ENCODE peak calls at places on chromosomes 12 and 14, in five cellular contexts. I is H1, N is small intestine, H is left ventricle myocardium superior, P is hypothalamus. D is an unnamed sample.

GRCh38 chr12:106953352-106954260 is 2.1 kb upstream of the TMEM263 start:
- DNase-seq in I (no peak), N (peak), H (no peak), P (no peak), D (no peak)

GRCh38 chr12:66048843-66049537 is 81.6 kb downstream of the LLPH start:
- DNase-seq in I (no peak), N (peak), H (no peak), P (no peak), D (no peak)

GRCh38 chr12:62597253-62597652 is 130.6 kb downstream of the MON2 start:
- DNase-seq in I (no peak), N (no peak), H (no peak), P (no peak), D (no peak)

GRCh38 chr12:42921741-42922511 is 332.4 kb upstream of the PRICKLE1 start:
- DNase-seq in I (no peak), N (no peak), H (no peak), P (no peak), D (no peak)

GRCh38 chr12:107761502-107761904 is 566 bp upstream of the PRDM4 start:
- DNase-seq in I (no peak), N (no peak), H (peak), P (no peak), D (no peak)

GRCh38 chr12:116406529-116406928 is 129.0 kb upstream of the MED13L start:
- DNase-seq in I (peak), N (peak), H (peak), P (peak), D (peak)

GRCh38 chr12:81296556-81297305 is 218.9 kb downstream of the ACSS3 start:
- DNase-seq in I (no peak), N (no peak), H (no peak), P (no peak), D (no peak)

GRCh38 chr14:38098074-38098846 is 109.4 kb upstream of the SSTR1 start:
- DNase-seq in I (no peak), N (no peak), H (no peak), P (no peak), D (no peak)

GRCh38 chr12:45329238-45329637 is 113.3 kb downstream of the ANO6 start:
- DNase-seq in I (no peak), N (no peak), H (no peak), P (no peak), D (no peak)

GRCh38 chr12:51813931-51814310 is 34.6 kb downstream of the FIGNL2 start:
- DNase-seq in I (no peak), N (no peak), H (no peak), P (no peak), D (no peak)

D was measured in lower lobe of right lung.